ENCODE peak calls at places on chromosomes 1 and 21, in eight cellular contexts. One of them, this sample, is unnamed. For H3K9me3, the result is how much of the 10 kb centered on the place peaks cover.

GRCh38 chr1:161367684-161368398 is at the start of gene CFAP126:
- DNase-seq in endodermal cell: peak
- DNase-seq in lower lobe of right lung: peak
- DNase-seq in T-helper 17 cell: no peak
- DNase-seq in upper lobe of right lung: no peak
- DNase-seq in hepatocyte: peak
- DNase-seq in OCI-LY7: peak
- DNase-seq in aorta: no peak
- DNase-seq in this sample: peak

GRCh38 chr21:31348188-31348587 is 4.1 kb upstream of the TIAM1 start:
- DNase-seq in T-helper 17 cell: no peak
- DNase-seq in upper lobe of right lung: no peak
- DNase-seq in lower lobe of right lung: no peak
- DNase-seq in aorta: no peak
- DNase-seq in hepatocyte: no peak
- DNase-seq in OCI-LY7: no peak
- DNase-seq in endodermal cell: peak
- DNase-seq in this sample: no peak

GRCh38 chr1:6350416-6351088 is 43.0 kb downstream of the ACOT7 start:
- DNase-seq in upper lobe of right lung: peak
- DNase-seq in endodermal cell: no peak
- DNase-seq in hepatocyte: no peak
- DNase-seq in lower lobe of right lung: peak
- DNase-seq in T-helper 17 cell: no peak
- DNase-seq in OCI-LY7: no peak
- DNase-seq in aorta: peak
- DNase-seq in this sample: peak

GRCh38 chr1:184499626-184500025 is 112.8 kb downstream of the C1orf21 start:
- DNase-seq in aorta: no peak
- DNase-seq in T-helper 17 cell: no peak
- DNase-seq in OCI-LY7: no peak
- DNase-seq in lower lobe of right lung: no peak
- DNase-seq in upper lobe of right lung: no peak
- DNase-seq in hepatocyte: no peak
- DNase-seq in endodermal cell: no peak
- DNase-seq in this sample: peak

GRCh38 chr1:30879126-30879786 is 29.3 kb downstream of the SDC3 start:
- DNase-seq in T-helper 17 cell: no peak
- DNase-seq in endodermal cell: no peak
- DNase-seq in upper lobe of right lung: no peak
- DNase-seq in aorta: no peak
- DNase-seq in hepatocyte: no peak
- DNase-seq in lower lobe of right lung: no peak
- DNase-seq in OCI-LY7: no peak
- DNase-seq in this sample: peak

GRCh38 chr1:3598051-3598471 is 13.2 kb downstream of the MEGF6 start:
- DNase-seq in T-helper 17 cell: no peak
- DNase-seq in aorta: no peak
- DNase-seq in lower lobe of right lung: peak
- DNase-seq in hepatocyte: peak
- DNase-seq in endodermal cell: peak
- DNase-seq in OCI-LY7: no peak
- DNase-seq in upper lobe of right lung: peak
- DNase-seq in this sample: no peak

GRCh38 chr1:36151845-36152203 is 2.5 kb upstream of the TRAPPC3 start:
- DNase-seq in aorta: no peak
- DNase-seq in OCI-LY7: peak
- DNase-seq in hepatocyte: no peak
- DNase-seq in upper lobe of right lung: no peak
- DNase-seq in T-helper 17 cell: peak
- DNase-seq in lower lobe of right lung: no peak
- DNase-seq in endodermal cell: no peak
- DNase-seq in this sample: no peak

GRCh38 chr1:22861764-22862440 is 110.8 kb downstream of the LACTBL1 start:
- DNase-seq in aorta: no peak
- DNase-seq in lower lobe of right lung: no peak
- DNase-seq in hepatocyte: peak
- DNase-seq in T-helper 17 cell: no peak
- DNase-seq in upper lobe of right lung: no peak
- DNase-seq in endodermal cell: peak
- DNase-seq in OCI-LY7: no peak
- DNase-seq in this sample: no peak

GRCh38 chr1:152515454-152515823 is 1.2 kb downstream of the CRCT1 start:
- DNase-seq in upper lobe of right lung: no peak
- DNase-seq in hepatocyte: no peak
- DNase-seq in OCI-LY7: no peak
- DNase-seq in lower lobe of right lung: no peak
- DNase-seq in aorta: no peak
- DNase-seq in endodermal cell: no peak
- DNase-seq in T-helper 17 cell: no peak
- DNase-seq in this sample: no peak

GRCh38 chr1:176733661-176734060 is 270.7 kb downstream of the PAPPA2 start:
- DNase-seq in upper lobe of right lung: no peak
- DNase-seq in aorta: no peak
- DNase-seq in lower lobe of right lung: no peak
- DNase-seq in T-helper 17 cell: no peak
- DNase-seq in hepatocyte: no peak
- DNase-seq in OCI-LY7: no peak
- DNase-seq in endodermal cell: no peak
- DNase-seq in this sample: no peak

GRCh38 chr1:17167783-17168479 is 37.0 kb upstream of the PADI1 start:
- DNase-seq in lower lobe of right lung: no peak
- DNase-seq in OCI-LY7: no peak
- DNase-seq in aorta: no peak
- DNase-seq in T-helper 17 cell: no peak
- DNase-seq in hepatocyte: no peak
- DNase-seq in endodermal cell: no peak
- DNase-seq in upper lobe of right lung: no peak
- DNase-seq in this sample: peak

GRCh38 chr1:162389021-162389818 is 7.7 kb downstream of the C1orf226 start:
- DNase-seq in OCI-LY7: no peak
- DNase-seq in hepatocyte: peak
- DNase-seq in endodermal cell: peak
- DNase-seq in aorta: no peak
- DNase-seq in T-helper 17 cell: no peak
- DNase-seq in upper lobe of right lung: no peak
- DNase-seq in lower lobe of right lung: no peak
- DNase-seq in this sample: no peak

GRCh38 chr1:156407344-156407743 is 38.3 kb downstream of the RHBG start:
- DNase-seq in upper lobe of right lung: no peak
- DNase-seq in endodermal cell: peak
- DNase-seq in lower lobe of right lung: no peak
- DNase-seq in hepatocyte: no peak
- DNase-seq in T-helper 17 cell: no peak
- DNase-seq in aorta: no peak
- DNase-seq in OCI-LY7: no peak
- DNase-seq in this sample: no peak

GRCh38 chr1:159184201-159184600 is 12.8 kb downstream of the CADM3 start:
- DNase-seq in upper lobe of right lung: no peak
- DNase-seq in T-helper 17 cell: no peak
- DNase-seq in endodermal cell: no peak
- DNase-seq in hepatocyte: no peak
- DNase-seq in aorta: no peak
- DNase-seq in lower lobe of right lung: no peak
- DNase-seq in OCI-LY7: no peak
- DNase-seq in this sample: no peak

GRCh38 chr1:38133781-38134180 is 87.2 kb upstream of the POU3F1 start:
- DNase-seq in upper lobe of right lung: no peak
- DNase-seq in endodermal cell: peak
- DNase-seq in hepatocyte: no peak
- DNase-seq in OCI-LY7: no peak
- DNase-seq in aorta: no peak
- DNase-seq in lower lobe of right lung: no peak
- DNase-seq in T-helper 17 cell: no peak
- DNase-seq in this sample: no peak

GRCh38 chr1:46532498-46533178 is 18.8 kb downstream of the KNCN start:
- DNase-seq in hepatocyte: peak
- DNase-seq in aorta: peak
- DNase-seq in lower lobe of right lung: peak
- DNase-seq in upper lobe of right lung: peak
- DNase-seq in endodermal cell: peak
- DNase-seq in T-helper 17 cell: peak
- DNase-seq in OCI-LY7: peak
- DNase-seq in this sample: peak

GRCh38 chr1:92940541-92940940 is 20.7 kb downstream of the DIPK1A start:
- DNase-seq in T-helper 17 cell: no peak
- DNase-seq in hepatocyte: no peak
- DNase-seq in aorta: no peak
- DNase-seq in upper lobe of right lung: no peak
- DNase-seq in lower lobe of right lung: no peak
- DNase-seq in OCI-LY7: no peak
- DNase-seq in endodermal cell: no peak
- DNase-seq in this sample: no peak

GRCh38 chr1:114021665-114022099 is 42.4 kb downstream of the OLFML3 start:
- DNase-seq in upper lobe of right lung: no peak
- DNase-seq in hepatocyte: no peak
- DNase-seq in OCI-LY7: no peak
- DNase-seq in endodermal cell: no peak
- DNase-seq in lower lobe of right lung: no peak
- DNase-seq in aorta: no peak
- DNase-seq in T-helper 17 cell: no peak
- DNase-seq in this sample: no peak

GRCh38 chr1:94935059-94935458 is 8.1 kb upstream of the CNN3 start:
- DNase-seq in endodermal cell: no peak
- DNase-seq in lower lobe of right lung: no peak
- DNase-seq in upper lobe of right lung: no peak
- DNase-seq in hepatocyte: no peak
- DNase-seq in T-helper 17 cell: no peak
- DNase-seq in OCI-LY7: no peak
- DNase-seq in aorta: no peak
- DNase-seq in this sample: no peak

GRCh38 chr1:3890389-3891328 is 9.4 kb downstream of the C1orf174 start:
- DNase-seq in T-helper 17 cell: no peak
- DNase-seq in lower lobe of right lung: peak
- DNase-seq in endodermal cell: no peak
- DNase-seq in hepatocyte: no peak
- DNase-seq in aorta: peak
- DNase-seq in upper lobe of right lung: no peak
- DNase-seq in OCI-LY7: no peak
- DNase-seq in this sample: no peak

GRCh38 chr1:182181167-182181572 is 119.7 kb upstream of the ZNF648 start:
- DNase-seq in aorta: no peak
- DNase-seq in upper lobe of right lung: no peak
- DNase-seq in T-helper 17 cell: no peak
- DNase-seq in OCI-LY7: no peak
- DNase-seq in endodermal cell: no peak
- DNase-seq in lower lobe of right lung: no peak
- DNase-seq in hepatocyte: peak
- DNase-seq in this sample: no peak

GRCh38 chr1:247145279-247145678 is 26.5 kb downstream of the ZNF124 start:
- DNase-seq in OCI-LY7: no peak
- DNase-seq in aorta: no peak
- DNase-seq in endodermal cell: no peak
- DNase-seq in upper lobe of right lung: no peak
- DNase-seq in hepatocyte: no peak
- DNase-seq in T-helper 17 cell: no peak
- DNase-seq in lower lobe of right lung: no peak
- DNase-seq in this sample: no peak
- H3K9me3 ChIP-seq in OCI-LY7: under half
- H3K9me3 ChIP-seq in aorta: under half
- H3K9me3 ChIP-seq in endodermal cell: half or more
- H3K9me3 ChIP-seq in upper lobe of right lung: half or more
- H3K9me3 ChIP-seq in hepatocyte: under half
- H3K9me3 ChIP-seq in T-helper 17 cell: under half
- H3K9me3 ChIP-seq in lower lobe of right lung: half or more
- H3K9me3 ChIP-seq in this sample: under half

DNA sequence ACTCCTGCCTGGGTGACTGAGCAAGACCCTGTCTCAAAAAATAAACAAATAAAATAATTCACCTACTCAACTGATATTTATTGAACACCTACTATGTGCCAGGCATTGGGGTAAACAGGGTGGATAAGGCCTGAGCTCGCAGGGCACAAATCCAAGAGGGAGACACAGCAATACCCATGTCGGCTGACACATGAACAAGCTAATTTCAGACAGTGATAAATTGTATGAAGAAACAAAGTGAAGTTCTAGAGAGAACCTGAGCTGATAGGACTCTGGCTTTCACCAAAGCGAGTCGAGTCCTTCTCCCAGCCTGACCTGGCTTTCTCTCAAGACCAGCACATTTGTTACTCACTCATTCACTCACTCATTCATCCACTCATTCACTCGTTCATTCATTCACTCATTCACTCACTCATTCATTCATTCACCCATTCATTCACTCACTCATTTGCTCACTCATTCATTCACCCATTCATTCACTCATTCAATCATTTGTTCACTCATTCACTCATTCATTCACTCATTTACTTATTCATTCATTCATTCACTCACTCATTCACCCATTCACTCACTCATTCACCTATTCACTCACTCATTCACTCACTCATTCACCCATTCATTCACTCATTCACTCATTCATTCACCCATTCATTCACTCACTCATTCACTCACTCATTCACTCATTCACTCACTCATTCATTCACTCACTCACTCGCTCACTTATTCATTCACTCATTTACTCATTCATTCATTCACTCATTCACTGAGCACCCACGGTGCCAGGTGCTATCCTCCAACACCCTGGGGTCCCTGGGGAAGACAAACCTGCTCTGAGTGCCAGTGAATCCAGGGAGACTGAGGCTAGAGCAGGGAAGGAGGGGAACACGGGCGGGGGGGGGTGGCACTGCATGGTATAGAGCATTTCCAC is 37.4 kb upstream of the CASZ1 start:
- DNase-seq in hepatocyte: no peak
- DNase-seq in T-helper 17 cell: no peak
- DNase-seq in aorta: no peak
- DNase-seq in endodermal cell: no peak
- DNase-seq in OCI-LY7: no peak
- DNase-seq in lower lobe of right lung: no peak
- DNase-seq in upper lobe of right lung: no peak
- DNase-seq in this sample: no peak
- H3K9me3 ChIP-seq in hepatocyte: under half
- H3K9me3 ChIP-seq in T-helper 17 cell: under half
- H3K9me3 ChIP-seq in aorta: under half
- H3K9me3 ChIP-seq in endodermal cell: under half
- H3K9me3 ChIP-seq in OCI-LY7: under half
- H3K9me3 ChIP-seq in lower lobe of right lung: under half
- H3K9me3 ChIP-seq in upper lobe of right lung: under half
- H3K9me3 ChIP-seq in this sample: under half

DNA sequence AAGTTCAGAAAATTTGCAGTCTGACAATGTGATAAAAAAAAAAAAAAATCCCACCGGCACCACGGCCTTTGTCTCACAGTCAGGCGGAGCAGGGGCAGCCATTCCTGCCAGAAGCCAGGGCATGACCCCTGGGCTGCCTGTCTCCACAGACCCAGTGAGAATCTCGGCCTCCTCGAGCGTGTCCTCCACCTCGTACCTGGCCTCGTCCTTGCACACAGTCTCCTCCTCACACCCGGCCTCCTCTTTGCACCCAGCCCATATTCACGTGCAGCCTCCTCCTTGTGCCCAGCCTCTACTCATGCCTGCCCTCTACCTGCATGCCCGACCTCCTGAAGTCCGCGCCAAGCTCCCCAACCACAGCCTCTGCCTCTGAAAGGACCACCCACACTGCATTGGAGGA is 182.0 kb downstream of the AGBL4 start:
- DNase-seq in lower lobe of right lung: no peak
- DNase-seq in aorta: no peak
- DNase-seq in endodermal cell: no peak
- DNase-seq in T-helper 17 cell: no peak
- DNase-seq in upper lobe of right lung: no peak
- DNase-seq in OCI-LY7: no peak
- DNase-seq in hepatocyte: no peak
- DNase-seq in this sample: no peak
- H3K9me3 ChIP-seq in lower lobe of right lung: under half
- H3K9me3 ChIP-seq in aorta: under half
- H3K9me3 ChIP-seq in endodermal cell: half or more
- H3K9me3 ChIP-seq in T-helper 17 cell: under half
- H3K9me3 ChIP-seq in upper lobe of right lung: under half
- H3K9me3 ChIP-seq in OCI-LY7: under half
- H3K9me3 ChIP-seq in hepatocyte: under half
- H3K9me3 ChIP-seq in this sample: under half

GRCh38 chr1:40495315-40495903 is 13.2 kb upstream of the EXO5 start:
- DNase-seq in upper lobe of right lung: no peak
- DNase-seq in aorta: no peak
- DNase-seq in OCI-LY7: no peak
- DNase-seq in lower lobe of right lung: no peak
- DNase-seq in endodermal cell: no peak
- DNase-seq in T-helper 17 cell: no peak
- DNase-seq in hepatocyte: no peak
- DNase-seq in this sample: no peak
- H3K9me3 ChIP-seq in upper lobe of right lung: half or more
- H3K9me3 ChIP-seq in aorta: under half
- H3K9me3 ChIP-seq in OCI-LY7: under half
- H3K9me3 ChIP-seq in lower lobe of right lung: half or more
- H3K9me3 ChIP-seq in endodermal cell: half or more
- H3K9me3 ChIP-seq in T-helper 17 cell: under half
- H3K9me3 ChIP-seq in hepatocyte: under half
- H3K9me3 ChIP-seq in this sample: under half